ENCODE peak calls at places on chromosomes 13 and 19, in ten cellular contexts. W is fibroblast of the aortic adventitia; L is endothelial cell; M is RWPE1; F is CD8-positive, alpha-beta T cell; T is osteocyte; B is heart right ventricle; J is cardiac fibroblast; D is adrenal gland; S is fibroblast of mammary gland. E is an unnamed sample.

GRCh38 chr13:80177327-80177726 is 163.6 kb downstream of the SPRY2 start:
- DNase-seq in M (peak; percentile 31), D (no peak), F (no peak), B (no peak), J (no peak), S (no peak), W (no peak), L (no peak), T (no peak), E (no peak)

GRCh38 chr19:7605490-7606222 is 10.0 kb downstream of the CAMSAP3 start:
- DNase-seq in D (no peak), M (no peak), W (no peak), L (no peak), F (no peak), J (peak; percentile 30), B (no peak), T (no peak), S (peak; percentile 26), E (peak; percentile 47)

GRCh38 chr19:21947775-21948174 is 63.0 kb downstream of the ZNF208 start:
- DNase-seq in F (no peak), L (no peak), T (no peak), S (peak; percentile 18), J (peak; percentile 2), W (peak; percentile 1), M (no peak), B (no peak), D (no peak), E (no peak)

GRCh38 chr13:27968316-27969072 is 621 bp downstream of the CDX2 start:
- DNase-seq in M (no peak), J (no peak), L (no peak), W (no peak), T (peak; percentile 82), S (no peak), F (no peak), D (no peak), B (no peak), E (peak; percentile 18)

GRCh38 chr19:6014551-6015135 is 36.7 kb upstream of the RANBP3 start:
- DNase-seq in L (no peak), S (no peak), M (no peak), D (no peak), W (no peak), B (no peak), F (no peak), T (no peak), J (no peak), E (no peak)

GRCh38 chr19:58355215-58355796 is 2.0 kb upstream of the A1BG start:
- DNase-seq in F (no peak), M (no peak), L (no peak), S (no peak), D (no peak), B (no peak), J (no peak), T (no peak), W (no peak), E (no peak)

GRCh38 chr19:48613024-48613851 is 1.6 kb downstream of the FAM83E start:
- DNase-seq in D (peak; percentile 80), B (no peak), W (no peak), S (no peak), T (no peak), M (no peak), F (no peak), J (no peak), L (no peak), E (no peak)

GRCh38 chr13:77737583-77738200 is 40.2 kb downstream of the SLAIN1 start:
- DNase-seq in M (no peak), S (no peak), D (no peak), J (no peak), F (no peak), B (no peak), T (no peak), W (no peak), L (no peak), E (no peak)

GRCh38 chr13:98441056-98441676 is 135.7 kb downstream of the STK24 start:
- DNase-seq in L (no peak), M (no peak), S (no peak), T (no peak), J (no peak), B (no peak), W (no peak), D (no peak), F (no peak), E (no peak)

GRCh38 chr13:98443800-98444325 is 133.0 kb downstream of the STK24 start:
- DNase-seq in M (no peak), T (no peak), J (no peak), S (no peak), W (no peak), B (no peak), F (no peak), L (no peak), D (no peak), E (no peak)

GRCh38 chr13:98442391-98443230 is 134.3 kb downstream of the STK24 start:
- DNase-seq in T (no peak), J (no peak), D (no peak), M (no peak), W (no peak), S (no peak), B (no peak), L (no peak), F (no peak), E (no peak)

GRCh38 chr13:98444381-98444780 is 132.5 kb downstream of the STK24 start:
- DNase-seq in F (no peak), S (no peak), W (no peak), B (no peak), M (no peak), D (no peak), J (no peak), L (no peak), T (no peak), E (no peak)

GRCh38 chr13:98443329-98443728 is 133.6 kb downstream of the STK24 start:
- DNase-seq in S (peak; percentile 88), J (peak; percentile 35), T (no peak), D (no peak), W (peak; percentile 71), B (no peak), M (peak; percentile 82), F (no peak), L (no peak), E (no peak)
- TF ChIP-seq CTCF in S (no peak), J (no peak), T (no peak), D (no peak), W (no peak), B (no peak), M (no peak), F (no peak), L (no peak), E (no peak)

DNA sequence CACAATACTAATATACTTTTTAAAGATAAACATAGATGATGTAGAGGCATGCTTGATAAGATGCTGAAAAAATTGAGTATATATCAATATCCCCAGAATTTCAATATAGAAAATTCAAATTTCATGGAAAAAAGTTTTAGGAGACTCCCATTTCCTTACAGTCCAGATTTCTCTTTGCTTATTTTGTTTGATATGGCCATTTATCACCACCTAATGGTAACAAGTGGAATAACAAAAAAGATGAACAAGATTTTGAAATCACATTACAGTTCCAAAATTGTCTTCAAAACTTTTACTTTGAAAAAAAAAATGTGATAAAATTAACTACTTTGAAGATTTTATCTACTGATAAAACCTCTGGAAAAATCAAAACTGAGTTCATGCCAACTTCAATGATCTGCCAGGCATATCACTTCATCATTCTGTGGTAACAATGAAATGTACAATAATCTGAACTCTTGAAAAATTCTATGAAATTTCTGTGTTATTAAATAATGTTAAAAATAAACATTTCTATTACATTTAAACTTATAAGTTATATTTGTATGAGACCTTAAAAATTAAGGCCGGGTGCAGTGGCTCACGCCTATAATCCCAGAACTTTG is 17.5 kb downstream of the MIPEP start:
- DNase-seq in L (no peak), B (no peak), J (peak; percentile 69), D (no peak), F (no peak), S (peak; percentile 61), W (peak; percentile 66), M (peak; percentile 52), T (no peak), E (peak; percentile 38)
- TF ChIP-seq CTCF in L (peak; percentile 77), B (peak; percentile 81), J (peak; percentile 41), D (peak; percentile 64), F (peak; percentile 73), S (peak; percentile 48), W (peak; percentile 42), M (peak; percentile 64), T (peak; percentile 66), E (peak; percentile 55)

GRCh38 chr13:51861728-51862300 is at the start of gene CCDC70:
- DNase-seq in M (peak; percentile 41), S (peak; percentile 65), L (no peak), B (no peak), W (peak; percentile 20), D (no peak), F (no peak), J (no peak), T (no peak), E (no peak)
- TF ChIP-seq CTCF in M (no peak), S (no peak), L (no peak), B (no peak), W (no peak), D (no peak), F (no peak), J (no peak), T (no peak), E (no peak)

GRCh38 chr13:30600470-30600869 is 17.2 kb upstream of the USPL1 start:
- DNase-seq in W (no peak), L (no peak), J (peak; percentile 22), D (no peak), S (peak; percentile 38), F (no peak), T (no peak), B (no peak), M (no peak), E (no peak)

GRCh38 chr13:30605052-30605451 is 12.7 kb upstream of the USPL1 start:
- DNase-seq in J (no peak), F (no peak), S (no peak), W (no peak), D (no peak), B (no peak), M (no peak), T (no peak), L (no peak), E (no peak)

GRCh38 chr13:30601836-30602235 is 15.9 kb upstream of the USPL1 start:
- DNase-seq in F (no peak), W (no peak), M (no peak), T (no peak), S (no peak), D (no peak), L (no peak), J (no peak), B (no peak), E (no peak)
- TF ChIP-seq CTCF in F (no peak), W (no peak), M (no peak), T (no peak), S (no peak), D (no peak), L (no peak), J (no peak), B (no peak), E (no peak)